ENCODE peak calls at places on chromosomes 5 and 9, in five cellular contexts. One of them, this sample, is unnamed.

GRCh38 chr5:151063136-151063544 is 17.7 kb downstream of the TNIP1 start:
- DNase-seq in breast epithelium: no peak
- DNase-seq in astrocyte: peak; percentile 86
- DNase-seq in body of pancreas: peak; percentile 63
- DNase-seq in gastrocnemius medialis: peak; percentile 73
- DNase-seq in this sample: peak; percentile 99

GRCh38 chr5:143536364-143536763 is 132.9 kb upstream of the NR3C1 start:
- DNase-seq in breast epithelium: no peak
- DNase-seq in astrocyte: peak; percentile 99
- DNase-seq in body of pancreas: peak; percentile 36
- DNase-seq in gastrocnemius medialis: peak; percentile 51
- DNase-seq in this sample: peak; percentile 89

GRCh38 chr5:132180134-132180745 is 47.4 kb downstream of the P4HA2 start:
- DNase-seq in breast epithelium: no peak
- DNase-seq in astrocyte: peak; percentile 55
- DNase-seq in body of pancreas: peak; percentile 37
- DNase-seq in gastrocnemius medialis: no peak
- DNase-seq in this sample: peak; percentile 95

GRCh38 chr5:136594416-136594815 is 229.1 kb upstream of the TRPC7 start:
- DNase-seq in breast epithelium: no peak
- DNase-seq in astrocyte: no peak
- DNase-seq in body of pancreas: no peak
- DNase-seq in gastrocnemius medialis: no peak
- DNase-seq in this sample: no peak

GRCh38 chr5:132496631-132497487 is 6.3 kb upstream of the IRF1 start:
- DNase-seq in breast epithelium: peak; percentile 81
- DNase-seq in astrocyte: peak; percentile 72
- DNase-seq in body of pancreas: peak; percentile 94
- DNase-seq in gastrocnemius medialis: peak; percentile 77
- DNase-seq in this sample: peak; percentile 96

GRCh38 chr9:1910269-1910811 is 104.8 kb upstream of the SMARCA2 start:
- DNase-seq in breast epithelium: no peak
- DNase-seq in astrocyte: no peak
- DNase-seq in body of pancreas: no peak
- DNase-seq in gastrocnemius medialis: no peak
- DNase-seq in this sample: no peak

GRCh38 chr5:25948278-25948677 is 1090.1 kb downstream of the CDH9 start:
- DNase-seq in breast epithelium: no peak
- DNase-seq in astrocyte: no peak
- DNase-seq in body of pancreas: no peak
- DNase-seq in gastrocnemius medialis: no peak
- DNase-seq in this sample: no peak

GRCh38 chr5:141529002-141529401 is 40.1 kb downstream of the PCDHGC5 start:
- DNase-seq in breast epithelium: no peak
- DNase-seq in astrocyte: peak; percentile 82
- DNase-seq in body of pancreas: no peak
- DNase-seq in gastrocnemius medialis: peak; percentile 74
- DNase-seq in this sample: peak; percentile 85

GRCh38 chr5:61674403-61674802 is 342.3 kb downstream of the ZSWIM6 start:
- DNase-seq in breast epithelium: no peak
- DNase-seq in astrocyte: no peak
- DNase-seq in body of pancreas: no peak
- DNase-seq in gastrocnemius medialis: no peak
- DNase-seq in this sample: no peak

GRCh38 chr5:109830955-109831502 is 141.3 kb downstream of the MAN2A1 start:
- DNase-seq in breast epithelium: no peak
- DNase-seq in astrocyte: peak; percentile 64
- DNase-seq in body of pancreas: no peak
- DNase-seq in gastrocnemius medialis: no peak
- DNase-seq in this sample: no peak

GRCh38 chr5:134090482-134090881 is 24.0 kb upstream of the TCF7 start:
- DNase-seq in breast epithelium: no peak
- DNase-seq in astrocyte: no peak
- DNase-seq in body of pancreas: no peak
- DNase-seq in gastrocnemius medialis: no peak
- DNase-seq in this sample: no peak

GRCh38 chr9:91734371-91734981 is 215.6 kb downstream of the ROR2 start:
- DNase-seq in breast epithelium: no peak
- DNase-seq in astrocyte: no peak
- DNase-seq in body of pancreas: peak; percentile 62
- DNase-seq in gastrocnemius medialis: peak; percentile 56
- DNase-seq in this sample: peak; percentile 97

GRCh38 chr9:123640792-123641222 is 284.8 kb downstream of the CRB2 start:
- DNase-seq in breast epithelium: no peak
- DNase-seq in astrocyte: no peak
- DNase-seq in body of pancreas: no peak
- DNase-seq in gastrocnemius medialis: no peak
- DNase-seq in this sample: no peak

DNA sequence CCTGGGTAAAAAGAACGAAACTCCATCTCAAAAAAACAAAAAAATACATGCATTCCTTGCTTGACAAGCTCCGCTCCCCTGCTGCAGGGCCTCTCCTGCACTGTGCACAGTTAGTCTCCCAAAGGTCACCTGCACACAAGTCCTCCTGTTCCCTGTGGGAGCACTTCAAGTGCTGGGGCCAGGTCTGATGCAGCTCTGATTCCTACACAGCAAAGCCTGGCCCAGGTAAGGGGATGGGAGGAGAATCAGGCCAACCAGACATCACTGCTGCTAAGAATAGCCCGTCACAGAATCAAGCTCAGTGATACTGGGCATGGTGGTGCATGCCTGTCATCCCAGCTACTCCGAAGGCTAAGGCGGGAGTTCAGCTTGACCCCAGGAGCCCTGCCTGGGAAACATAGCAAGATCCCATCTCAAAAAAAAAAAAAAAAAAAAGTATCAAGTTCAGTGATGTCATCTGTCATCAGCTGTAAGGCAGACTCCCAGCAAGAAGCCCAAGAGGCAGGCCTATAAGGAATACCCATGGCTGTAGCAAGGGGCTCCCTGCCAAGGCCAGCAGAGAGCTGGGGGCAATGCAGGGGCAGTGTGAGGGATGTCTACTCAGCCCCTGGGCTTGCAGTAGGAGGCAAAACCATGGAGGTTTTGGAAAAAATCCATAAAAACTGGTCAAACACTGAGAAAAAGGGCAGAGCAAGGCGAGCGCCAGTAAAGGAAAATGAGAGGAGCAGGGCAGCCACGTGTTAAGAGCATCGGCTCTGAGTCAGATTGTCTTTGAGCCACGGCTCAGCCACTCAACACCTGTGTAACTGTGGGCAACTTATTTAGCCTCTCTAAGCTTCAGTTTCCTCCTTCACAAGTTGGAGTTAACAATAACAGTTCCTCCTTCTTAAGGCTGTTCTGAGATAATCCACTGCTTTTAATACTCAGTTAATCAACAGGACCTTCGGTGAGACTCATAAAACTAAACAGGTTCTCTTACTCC is 3.2 kb downstream of the TPM2 start:
- DNase-seq in breast epithelium: no peak
- DNase-seq in astrocyte: peak; percentile 53
- DNase-seq in body of pancreas: no peak
- DNase-seq in gastrocnemius medialis: peak; percentile 80
- DNase-seq in this sample: peak; percentile 93
- H3K4me1 ChIP-seq in breast epithelium: no peaks in the 10 kb centered on the region
- H3K4me1 ChIP-seq in astrocyte: peaks cover 65% of the 10 kb centered on the region
- H3K4me1 ChIP-seq in body of pancreas: peaks cover 11% of the 10 kb centered on the region
- H3K4me1 ChIP-seq in gastrocnemius medialis: peaks cover 51% of the 10 kb centered on the region
- H3K4me1 ChIP-seq in this sample: peaks cover 55% of the 10 kb centered on the region

GRCh38 chr5:14440598-14441401 is 140.8 kb upstream of the OTULINL start:
- DNase-seq in breast epithelium: peak; percentile 41
- DNase-seq in astrocyte: peak; percentile 95
- DNase-seq in body of pancreas: peak; percentile 57
- DNase-seq in gastrocnemius medialis: peak; percentile 63
- DNase-seq in this sample: peak; percentile 91
- H3K4me3 ChIP-seq in breast epithelium: peak overlapping the region; percentile 52
- H3K4me3 ChIP-seq in astrocyte: peak overlapping the region; percentile 80
- H3K4me3 ChIP-seq in body of pancreas: no peak overlapping the region
- H3K4me3 ChIP-seq in gastrocnemius medialis: peak overlapping the region; percentile 31
- H3K4me3 ChIP-seq in this sample: peak overlapping the region; percentile 74

GRCh38 chr5:4659836-4660235 is 480.3 kb upstream of the ADAMTS16 start:
- DNase-seq in breast epithelium: no peak
- DNase-seq in astrocyte: no peak
- DNase-seq in body of pancreas: no peak
- DNase-seq in gastrocnemius medialis: no peak
- DNase-seq in this sample: no peak
- TF ChIP-seq CTCF in breast epithelium: no peak
- TF ChIP-seq CTCF in astrocyte: no peak
- TF ChIP-seq CTCF in body of pancreas: no peak
- TF ChIP-seq CTCF in gastrocnemius medialis: no peak
- TF ChIP-seq CTCF in this sample: no peak

GRCh38 chr9:132853482-132853881 is 24.6 kb downstream of the AK8 start:
- DNase-seq in breast epithelium: no peak
- DNase-seq in astrocyte: no peak
- DNase-seq in body of pancreas: no peak
- DNase-seq in gastrocnemius medialis: no peak
- DNase-seq in this sample: no peak
- H3K4me1 ChIP-seq in breast epithelium: no peaks in the 10 kb centered on the region
- H3K4me1 ChIP-seq in astrocyte: peaks cover 4% of the 10 kb centered on the region
- H3K4me1 ChIP-seq in body of pancreas: no peaks in the 10 kb centered on the region
- H3K4me1 ChIP-seq in gastrocnemius medialis: no peaks in the 10 kb centered on the region
- H3K4me1 ChIP-seq in this sample: peaks cover 4% of the 10 kb centered on the region

GRCh38 chr9:115443890-115444289 is 325.9 kb upstream of the TNC start:
- DNase-seq in breast epithelium: no peak
- DNase-seq in astrocyte: no peak
- DNase-seq in body of pancreas: no peak
- DNase-seq in gastrocnemius medialis: no peak
- DNase-seq in this sample: no peak

GRCh38 chr9:115442054-115442453 is 324.1 kb upstream of the TNC start:
- DNase-seq in breast epithelium: no peak
- DNase-seq in astrocyte: peak; percentile 74
- DNase-seq in body of pancreas: no peak
- DNase-seq in gastrocnemius medialis: no peak
- DNase-seq in this sample: no peak

DNA sequence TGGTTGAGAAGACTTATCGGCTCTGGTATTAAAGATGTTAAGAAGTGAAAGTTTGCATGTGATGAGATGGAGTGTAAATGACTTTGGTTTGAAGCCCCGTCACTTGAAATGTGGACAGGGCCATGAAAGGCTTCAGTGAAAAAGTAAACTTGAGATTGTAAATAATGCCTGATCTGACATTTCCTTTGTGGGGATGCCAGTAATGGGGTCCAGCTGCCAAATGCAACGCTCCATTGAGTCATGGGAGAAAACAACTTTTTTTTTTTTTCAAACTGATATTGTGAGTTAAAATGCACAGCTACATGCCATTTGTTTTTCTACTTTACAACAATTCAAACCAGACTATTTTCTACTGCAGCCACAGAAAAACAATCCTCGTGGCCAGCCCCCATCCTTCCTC is 327.0 kb upstream of the TNC start:
- DNase-seq in breast epithelium: no peak
- DNase-seq in astrocyte: no peak
- DNase-seq in body of pancreas: no peak
- DNase-seq in gastrocnemius medialis: no peak
- DNase-seq in this sample: no peak
- H3K4me3 ChIP-seq in breast epithelium: no peak overlapping the region
- H3K4me3 ChIP-seq in astrocyte: no peak overlapping the region
- H3K4me3 ChIP-seq in body of pancreas: no peak overlapping the region
- H3K4me3 ChIP-seq in gastrocnemius medialis: no peak overlapping the region
- H3K4me3 ChIP-seq in this sample: no peak overlapping the region

GRCh38 chr5:157828949-157829639 is 29.9 kb downstream of the CLINT1 start:
- DNase-seq in breast epithelium: no peak
- DNase-seq in astrocyte: no peak
- DNase-seq in body of pancreas: no peak
- DNase-seq in gastrocnemius medialis: no peak
- DNase-seq in this sample: no peak
- TF ChIP-seq CTCF in breast epithelium: no peak
- TF ChIP-seq CTCF in astrocyte: peak; percentile 22
- TF ChIP-seq CTCF in body of pancreas: no peak
- TF ChIP-seq CTCF in gastrocnemius medialis: no peak
- TF ChIP-seq CTCF in this sample: peak; percentile 33

GRCh38 chr9:112382066-112382465 is 2.2 kb downstream of the HSDL2 start:
- DNase-seq in breast epithelium: no peak
- DNase-seq in astrocyte: no peak
- DNase-seq in body of pancreas: no peak
- DNase-seq in gastrocnemius medialis: no peak
- DNase-seq in this sample: no peak
- H3K4me1 ChIP-seq in breast epithelium: peaks cover 5% of the 10 kb centered on the region
- H3K4me1 ChIP-seq in astrocyte: peaks cover 3% of the 10 kb centered on the region
- H3K4me1 ChIP-seq in body of pancreas: peaks cover 42% of the 10 kb centered on the region
- H3K4me1 ChIP-seq in gastrocnemius medialis: peaks cover 43% of the 10 kb centered on the region
- H3K4me1 ChIP-seq in this sample: peaks cover 26% of the 10 kb centered on the region

DNA sequence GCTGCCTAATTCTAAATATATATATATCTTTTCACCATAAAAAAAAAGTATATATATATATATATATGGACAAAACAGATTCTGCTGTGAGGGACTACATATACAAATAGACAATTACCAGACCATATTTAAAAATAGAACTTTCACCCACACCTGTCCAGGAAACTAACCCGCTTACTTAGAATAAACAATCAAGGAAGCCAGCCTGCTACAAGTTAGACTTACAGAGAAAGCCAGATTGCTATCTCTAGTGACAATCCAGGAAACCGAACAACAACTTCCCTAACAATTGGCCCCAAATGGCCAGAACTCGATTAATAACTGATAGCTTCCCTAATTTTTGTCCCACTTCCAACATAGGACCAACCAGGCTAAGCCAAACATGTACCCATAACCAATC is 5.9 kb downstream of the GLDC start:
- DNase-seq in breast epithelium: no peak
- DNase-seq in astrocyte: no peak
- DNase-seq in body of pancreas: no peak
- DNase-seq in gastrocnemius medialis: no peak
- DNase-seq in this sample: no peak
- H3K4me3 ChIP-seq in breast epithelium: no peak overlapping the region
- H3K4me3 ChIP-seq in astrocyte: no peak overlapping the region
- H3K4me3 ChIP-seq in body of pancreas: no peak overlapping the region
- H3K4me3 ChIP-seq in gastrocnemius medialis: no peak overlapping the region
- H3K4me3 ChIP-seq in this sample: no peak overlapping the region

GRCh38 chr5:125826214-125826613 is 597.0 kb upstream of the GRAMD2B start:
- DNase-seq in breast epithelium: no peak
- DNase-seq in astrocyte: no peak
- DNase-seq in body of pancreas: no peak
- DNase-seq in gastrocnemius medialis: no peak
- DNase-seq in this sample: no peak
- TF ChIP-seq CTCF in breast epithelium: no peak
- TF ChIP-seq CTCF in astrocyte: no peak
- TF ChIP-seq CTCF in body of pancreas: no peak
- TF ChIP-seq CTCF in gastrocnemius medialis: no peak
- TF ChIP-seq CTCF in this sample: no peak

This sample was measured in osteoblast.